ENCODE peak calls at places on chromosomes 7 and 10, in six cellular contexts. R, X, Y, T, N and L are unnamed samples.

GRCh38 chr10:97635577-97635976 is 2.3 kb upstream of the MORN4 start:
- DNase-seq in Y (no peak), R (no peak), X (no peak), N (no peak), T (no peak), L (no peak)

GRCh38 chr7:121285066-121285667 is 43.6 kb upstream of the WNT16 start:
- DNase-seq in N (no peak), Y (no peak), X (no peak), R (no peak), T (no peak), L (no peak)

GRCh38 chr7:289209-289755 is 688 bp upstream of the FOXL3 start:
- DNase-seq in T (no peak), Y (no peak), R (no peak), N (no peak), X (no peak), L (no peak)

GRCh38 chr7:47600199-47601118 is 18.5 kb upstream of the TNS3 start:
- DNase-seq in X (peak), T (no peak), N (no peak), Y (peak), R (no peak), L (peak)

GRCh38 chr7:29044529-29044928 is 86.4 kb upstream of the TRIL start:
- DNase-seq in N (no peak), X (no peak), Y (peak), R (no peak), T (no peak), L (peak)

GRCh38 chr10:48209246-48209645 is 65.2 kb downstream of the FRMPD2 start:
- DNase-seq in R (no peak), Y (no peak), N (no peak), X (peak), T (no peak), L (no peak)

GRCh38 chr7:130952477-130952876 is 218.5 kb upstream of the KLF14 start:
- DNase-seq in T (no peak), X (no peak), R (no peak), Y (no peak), N (no peak), L (no peak)

GRCh38 chr10:28307267-28307666 is 4.4 kb upstream of the MPP7 start:
- DNase-seq in Y (no peak), N (no peak), X (no peak), R (no peak), T (no peak), L (no peak)

GRCh38 chr7:32936686-32937085 is 20.6 kb upstream of the FKBP9 start:
- DNase-seq in R (no peak), N (no peak), T (no peak), Y (no peak), X (no peak), L (no peak)

GRCh38 chr7:96026606-96027005 is 254.3 kb downstream of the DYNC1I1 start:
- DNase-seq in T (no peak), Y (peak), X (peak), R (no peak), N (no peak), L (no peak)

GRCh38 chr7:84647797-84648762 is 453.5 kb upstream of the SEMA3A start:
- DNase-seq in Y (peak), N (no peak), X (peak), R (no peak), T (no peak), L (peak)

GRCh38 chr10:131830446-131831130 is 70.2 kb upstream of the PPP2R2D start:
- DNase-seq in N (no peak), T (no peak), X (no peak), R (no peak), Y (no peak), L (no peak)

GRCh38 chr10:58517481-58518355 is 5.0 kb downstream of the BICC1 start:
- DNase-seq in R (no peak), Y (no peak), X (no peak), T (no peak), N (no peak), L (no peak)

GRCh38 chr10:71658349-71658745 is 61.2 kb downstream of the C10orf105 start:
- DNase-seq in R (no peak), T (no peak), X (no peak), Y (no peak), N (no peak), L (no peak)

GRCh38 chr10:124449170-124450009 is 445 bp downstream of the NKX1-2 start:
- DNase-seq in N (peak), X (no peak), R (no peak), Y (no peak), T (no peak), L (peak)
- H3K18ac ChIP-seq in N (no peak), X (no peak), R (peak), Y (no peak), T (peak), L (no peak)

GRCh38 chr7:127751062-127751722 is 99.2 kb downstream of the SND1 start:
- DNase-seq in R (peak), N (no peak), X (peak), T (no peak), Y (peak), L (no peak)
- H4K91ac ChIP-seq in R (no peak), N (no peak), X (no peak), T (no peak), Y (no peak), L (no peak)

GRCh38 chr10:8060704-8061121 is 6.2 kb downstream of the GATA3 start:
- DNase-seq in N (no peak), Y (no peak), X (no peak), T (no peak), R (peak), L (no peak)
- H3K18ac ChIP-seq in N (no peak), Y (peak), X (no peak), T (no peak), R (no peak), L (peak)

GRCh38 chr7:157359581-157359980 is 22.8 kb downstream of the DNAJB6 start:
- DNase-seq in R (no peak), T (no peak), N (no peak), X (no peak), Y (no peak), L (no peak)
- H4K91ac ChIP-seq in R (no peak), T (no peak), N (no peak), X (no peak), Y (no peak), L (no peak)

DNA sequence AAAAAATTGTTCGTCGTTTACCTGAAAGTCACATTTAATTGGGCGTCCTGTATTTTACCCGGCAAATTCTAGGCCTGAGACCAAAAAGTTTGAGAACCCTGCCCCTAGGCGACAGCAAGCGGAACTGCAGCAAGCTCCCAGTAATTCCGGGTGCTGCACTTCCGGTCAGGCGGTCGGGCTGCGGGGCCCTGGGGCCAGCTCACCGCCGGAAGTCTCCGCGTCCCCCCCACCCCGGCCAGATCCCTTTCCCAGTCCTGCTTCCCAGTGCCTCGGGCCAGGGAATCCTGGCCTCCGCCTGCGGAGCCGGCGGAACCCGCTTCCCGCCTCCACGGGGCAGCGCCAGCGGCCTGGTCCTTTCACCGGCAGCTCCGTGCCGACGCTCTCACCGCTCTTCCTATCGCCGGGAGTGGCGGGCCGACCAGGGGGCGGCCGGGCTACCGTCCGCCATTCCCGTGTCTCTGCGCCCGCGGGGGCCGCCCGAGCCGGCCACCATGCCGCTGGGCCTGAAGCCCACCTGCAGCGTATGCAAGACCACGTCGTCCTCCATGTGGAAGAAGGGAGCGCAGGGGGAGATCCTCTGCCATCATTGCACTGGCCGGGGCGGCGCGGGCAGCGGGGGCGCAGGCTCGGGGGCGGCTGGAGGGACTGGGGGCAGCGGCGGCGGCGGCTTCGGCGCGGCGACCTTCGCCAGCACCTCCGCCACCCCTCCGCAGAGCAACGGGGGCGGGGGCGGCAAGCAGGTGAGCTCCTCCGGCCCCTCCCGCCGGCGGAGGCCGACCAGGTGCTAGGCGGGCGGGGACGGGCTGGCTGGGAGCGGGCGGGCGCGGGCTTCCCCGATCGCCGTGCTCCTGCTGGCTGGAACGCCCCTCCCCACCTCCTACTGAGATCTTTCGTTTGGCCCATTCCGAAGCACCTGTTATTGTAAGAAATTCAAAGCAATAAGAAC is at the start of gene GATAD1:
- DNase-seq in R (peak), N (peak), Y (peak), T (peak), X (peak), L (peak)
- H3K18ac ChIP-seq in R (peak), N (peak), Y (peak), T (peak), X (peak), L (peak)

DNA sequence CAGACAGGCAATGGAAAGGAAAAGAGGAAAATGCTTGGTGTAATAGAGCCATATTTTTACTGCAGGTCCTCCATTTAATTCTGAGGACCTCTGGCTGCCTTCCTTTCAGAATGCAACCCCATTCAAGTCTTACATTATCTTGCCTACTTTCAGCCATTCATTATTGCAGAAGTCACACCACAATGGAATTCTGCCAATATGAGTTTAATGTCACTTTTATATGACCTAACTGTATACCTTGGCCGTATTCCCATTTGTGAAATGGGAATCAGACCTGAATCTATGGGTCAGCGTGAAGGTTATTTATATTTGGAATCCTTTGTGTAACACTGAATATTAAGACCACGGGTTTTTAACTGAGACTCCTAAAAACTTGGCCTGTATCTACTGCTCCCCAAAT is 241.7 kb upstream of the AOAH start:
- DNase-seq in R (no peak), Y (no peak), N (no peak), T (no peak), X (no peak), L (no peak)
- H4K91ac ChIP-seq in R (no peak), Y (no peak), N (no peak), T (no peak), X (no peak), L (no peak)

GRCh38 chr10:21285742-21286311 is 239.7 kb downstream of the SKIDA1 start:
- DNase-seq in Y (no peak), T (no peak), X (peak), N (no peak), R (no peak), L (no peak)
- H3K18ac ChIP-seq in Y (no peak), T (peak), X (no peak), N (no peak), R (no peak), L (no peak)

GRCh38 chr10:60508037-60508436 is 118.4 kb upstream of the ANK3 start:
- DNase-seq in Y (no peak), X (no peak), R (no peak), T (no peak), N (no peak), L (no peak)
- H4K91ac ChIP-seq in Y (no peak), X (no peak), R (no peak), T (no peak), N (no peak), L (no peak)